ENCODE peak calls at places on chromosomes 6 and 20, in eight cellular contexts. J is mesendoderm, O is DND-41, N is H9, H is mammary epithelial cell, W is A549, G is HepG2, Q is HCT116. V is an unnamed sample.

GRCh38 chr6:41970436-41970846 is 28.8 kb upstream of the CCND3 start:
- DNase-seq in G (no peak), O (no peak), W (peak), Q (no peak), N (no peak), H (peak), J (no peak), V (no peak)

GRCh38 chr6:12150812-12151432 is 138.8 kb downstream of the HIVEP1 start:
- DNase-seq in N (peak), Q (peak), H (no peak), G (peak), J (peak), O (peak), W (peak), V (peak)

GRCh38 chr6:145822432-145822831 is 7.8 kb upstream of the FBXO30 start:
- DNase-seq in G (no peak), W (no peak), H (no peak), N (no peak), Q (no peak), J (no peak), O (no peak), V (no peak)

GRCh38 chr20:62225026-62225425 is 4.9 kb upstream of the HRH3 start:
- DNase-seq in Q (no peak), H (no peak), W (no peak), N (no peak), J (no peak), O (no peak), G (no peak), V (no peak)

GRCh38 chr20:51470907-51471411 is 71.6 kb downstream of the NFATC2 start:
- DNase-seq in G (no peak), N (no peak), W (no peak), O (no peak), J (no peak), H (no peak), Q (no peak), V (no peak)

GRCh38 chr6:145141609-145142008 is 593.7 kb downstream of the EPM2A start:
- DNase-seq in N (no peak), O (no peak), H (no peak), J (no peak), G (no peak), Q (no peak), W (no peak), V (no peak)

GRCh38 chr20:36207602-36208001 is 28.7 kb upstream of the AAR2 start:
- DNase-seq in W (no peak), N (no peak), J (no peak), Q (no peak), O (no peak), G (no peak), H (no peak), V (no peak)

GRCh38 chr20:22052025-22052527 is 346.6 kb downstream of the PAX1 start:
- DNase-seq in G (no peak), Q (no peak), J (no peak), O (no peak), N (no peak), W (no peak), H (no peak), V (no peak)

GRCh38 chr6:223136-223535 is 69.2 kb upstream of the DUSP22 start:
- DNase-seq in G (no peak), Q (no peak), O (no peak), J (no peak), N (no peak), W (no peak), H (no peak), V (no peak)

GRCh38 chr6:223763-224162 is 68.5 kb upstream of the DUSP22 start:
- DNase-seq in Q (no peak), O (no peak), G (no peak), H (peak), J (no peak), W (no peak), N (no peak), V (no peak)

GRCh38 chr6:220736-221475 is 71.4 kb upstream of the DUSP22 start:
- DNase-seq in N (no peak), W (no peak), O (no peak), J (no peak), H (no peak), G (peak), Q (no peak), V (no peak)

GRCh38 chr6:221531-222349 is 70.5 kb upstream of the DUSP22 start:
- DNase-seq in N (no peak), O (no peak), H (no peak), J (no peak), Q (no peak), W (no peak), G (peak), V (no peak)

GRCh38 chr6:222468-222867 is 69.8 kb upstream of the DUSP22 start:
- DNase-seq in Q (no peak), N (no peak), J (no peak), O (no peak), H (no peak), G (no peak), W (no peak), V (no peak)
- H3K4me2 ChIP-seq in Q (no peak), N (no peak), J (no peak), O (no peak), H (no peak), G (no peak), W (no peak), V (no peak)

GRCh38 chr20:24768226-24768625 is 180.8 kb upstream of the CST7 start:
- DNase-seq in N (peak), G (no peak), W (no peak), J (peak), Q (no peak), H (no peak), O (no peak), V (peak)

GRCh38 chr20:24767623-24768100 is 181.4 kb upstream of the CST7 start:
- DNase-seq in O (no peak), N (peak), G (no peak), H (no peak), Q (no peak), J (no peak), W (no peak), V (no peak)

GRCh38 chr20:24769878-24770627 is 179.0 kb upstream of the CST7 start:
- DNase-seq in N (peak), W (no peak), J (no peak), O (peak), Q (no peak), G (no peak), H (no peak), V (no peak)

GRCh38 chr20:24770628-24771556 is 178.2 kb upstream of the CST7 start:
- DNase-seq in H (no peak), N (peak), Q (no peak), J (no peak), G (no peak), O (peak), W (no peak), V (no peak)

DNA sequence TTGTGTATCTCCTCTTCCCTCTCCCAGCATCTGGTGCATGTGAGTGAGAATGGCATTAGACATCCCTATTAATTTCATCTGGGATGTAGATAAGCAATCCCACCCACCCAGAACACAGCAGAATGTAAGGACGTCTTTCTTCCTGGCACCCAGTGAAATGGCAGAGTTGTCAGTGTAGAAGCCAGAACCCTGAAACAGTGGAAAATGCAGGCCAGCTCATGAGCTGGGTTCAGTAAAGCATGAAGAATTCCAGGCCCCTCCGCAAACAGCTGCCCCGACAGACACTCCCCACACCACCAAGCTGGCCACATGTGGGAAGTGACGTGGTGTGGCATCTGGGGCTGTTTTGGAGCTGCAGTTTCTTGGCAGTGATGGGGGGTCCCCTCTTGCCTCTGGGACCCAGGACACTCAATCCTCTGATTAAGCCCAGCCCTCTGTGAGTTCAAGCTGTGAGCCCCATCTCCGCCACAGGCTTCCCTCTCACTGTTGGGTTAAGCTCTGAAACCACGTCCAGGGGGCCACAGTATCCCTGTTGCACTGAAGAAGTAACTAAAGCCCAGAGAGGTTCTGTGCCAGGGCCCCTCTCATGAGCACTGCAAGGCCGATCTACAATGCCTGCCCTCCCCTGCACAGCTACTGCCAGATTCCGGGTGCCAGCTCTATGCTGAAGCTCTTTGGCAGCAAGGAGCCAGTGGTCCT is 179.9 kb upstream of the CST7 start:
- DNase-seq in H (no peak), J (no peak), Q (no peak), O (no peak), G (no peak), W (no peak), N (peak), V (peak)
- H3K4me2 ChIP-seq in H (no peak), J (no peak), Q (no peak), O (no peak), G (no peak), W (no peak), N (no peak), V (no peak)

GRCh38 chr6:157218371-157219198 is 104.7 kb downstream of the TMEM242 start:
- DNase-seq in H (no peak), Q (no peak), J (no peak), G (no peak), O (no peak), W (no peak), N (no peak), V (no peak)

GRCh38 chr6:157221817-157222175 is 101.5 kb downstream of the TMEM242 start:
- DNase-seq in G (no peak), O (no peak), J (no peak), Q (no peak), W (no peak), H (no peak), N (no peak), V (no peak)

GRCh38 chr6:157219201-157220200 is 103.8 kb downstream of the TMEM242 start:
- DNase-seq in H (no peak), J (peak), Q (no peak), N (peak), W (no peak), O (no peak), G (peak), V (no peak)

GRCh38 chr6:157221049-157221816 is 102.1 kb downstream of the TMEM242 start:
- DNase-seq in O (peak), W (peak), N (peak), Q (peak), H (peak), G (peak), J (peak), V (no peak)

DNA sequence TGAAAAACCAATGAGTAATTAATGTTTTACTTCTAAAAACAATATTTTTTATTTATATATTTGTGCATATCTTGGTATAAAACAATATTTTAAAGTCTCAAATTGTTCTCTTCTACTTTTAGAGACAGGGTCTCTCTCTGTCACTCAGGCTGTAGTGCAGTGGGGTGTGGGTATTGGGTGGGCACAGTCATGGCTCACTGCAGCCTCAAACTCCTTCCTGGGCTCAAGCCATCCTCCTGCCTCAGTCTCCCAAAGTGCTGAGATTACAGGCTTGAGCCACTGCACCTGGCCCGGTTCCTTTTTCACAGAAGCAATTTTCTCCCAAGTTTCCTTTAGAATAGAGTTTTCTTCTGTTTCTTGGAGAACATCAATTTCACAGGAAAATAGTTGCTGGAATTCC is 102.8 kb downstream of the TMEM242 start:
- DNase-seq in O (no peak), G (no peak), H (no peak), Q (no peak), J (no peak), N (no peak), W (no peak), V (no peak)
- H3K4me2 ChIP-seq in O (no peak), G (peak), H (peak), Q (peak), J (no peak), N (no peak), W (peak), V (no peak)

GRCh38 chr20:46545827-46546138 is 4.7 kb downstream of the OCSTAMP start:
- DNase-seq in G (no peak), Q (no peak), J (no peak), N (no peak), O (no peak), H (no peak), W (no peak), V (no peak)
- H3K4me2 ChIP-seq in G (no peak), Q (no peak), J (no peak), N (no peak), O (no peak), H (no peak), W (no peak), V (no peak)

V was measured in hepatocyte.